ENCODE peak calls at places on chromosomes 5 and 9, in six cellular contexts. N is GM23248, S is cardiac fibroblast, T is fibroblast of the aortic adventitia, B is body of pancreas, P is choroid plexus epithelial cell. R is an unnamed sample.

GRCh38 chr9:92633879-92634278 is 36.1 kb downstream of the IPPK start:
- DNase-seq in N (no peak), S (no peak), T (no peak), B (no peak), P (no peak), R (no peak)

GRCh38 chr9:128136816-128137793 is 9.6 kb upstream of the PTGES2 start:
- DNase-seq in N (peak; percentile 53), S (peak; percentile 31), T (peak; percentile 58), B (no peak), P (peak; percentile 34), R (no peak)

GRCh38 chr9:87643778-87644570 is 81.9 kb upstream of the CTSL start:
- DNase-seq in N (no peak), S (no peak), T (no peak), B (no peak), P (no peak), R (no peak)

GRCh38 chr9:34163439-34163838 is 15.4 kb upstream of the UBAP1 start:
- DNase-seq in N (peak; percentile 77), S (peak; percentile 50), T (peak; percentile 60), B (no peak), P (peak; percentile 64), R (no peak)

GRCh38 chr5:57683036-57683600 is 200.5 kb upstream of the ACTBL2 start:
- DNase-seq in N (no peak), S (peak; percentile 45), T (peak; percentile 50), B (no peak), P (peak; percentile 52), R (no peak)

GRCh38 chr5:163489055-163489744 is 16.2 kb upstream of the MAT2B start:
- DNase-seq in N (peak; percentile 30), S (peak; percentile 57), T (peak; percentile 16), B (no peak), P (peak; percentile 48), R (no peak)

GRCh38 chr5:140372971-140373487 is 13.0 kb downstream of the SLC4A9 start:
- DNase-seq in N (peak; percentile 78), S (peak; percentile 92), T (peak; percentile 87), B (peak; percentile 74), P (peak; percentile 74), R (no peak)

GRCh38 chr5:92704590-92704989 is 876.4 kb downstream of the NR2F1-AS1 start:
- DNase-seq in N (peak; percentile 66), S (no peak), T (no peak), B (no peak), P (no peak), R (no peak)

GRCh38 chr9:134338394-134339182 is 12.3 kb downstream of the RXRA start:
- DNase-seq in N (no peak), S (no peak), T (no peak), B (peak; percentile 74), P (no peak), R (no peak)

DNA sequence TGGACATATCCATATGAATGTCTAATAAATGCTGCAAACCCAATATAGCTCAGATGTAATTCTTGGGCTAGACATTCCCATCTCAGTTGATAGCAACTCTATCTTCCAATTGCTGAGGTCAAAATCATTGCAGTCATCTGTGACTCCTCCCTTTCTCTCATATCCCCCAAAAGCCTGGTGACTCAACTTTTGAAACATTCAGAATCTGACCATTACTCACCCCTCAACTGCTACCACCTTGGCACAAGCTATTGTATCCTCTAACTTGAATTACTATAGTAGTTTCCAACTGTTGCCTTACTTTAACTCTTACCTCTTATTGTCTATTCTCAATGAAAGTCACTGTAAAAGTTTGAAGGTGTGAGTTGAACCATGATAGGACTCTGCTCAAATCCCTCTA is 600.1 kb upstream of the RGMB start:
- DNase-seq in N (peak; percentile 88), S (peak; percentile 12), T (peak; percentile 81), B (no peak), P (peak; percentile 41), R (no peak)
- H3K4me3 ChIP-seq in N (no peak overlapping the region), S (no peak overlapping the region), T (no peak overlapping the region), B (no peak overlapping the region), P (no peak overlapping the region), R (no peak overlapping the region)

GRCh38 chr5:113806823-113807222 is 293.3 kb downstream of the YTHDC2 start:
- DNase-seq in N (peak; percentile 62), S (peak; percentile 25), T (peak; percentile 1), B (no peak), P (no peak), R (no peak)
- H3K4me3 ChIP-seq in N (peak overlapping the region; percentile 45), S (no peak overlapping the region), T (no peak overlapping the region), B (no peak overlapping the region), P (no peak overlapping the region), R (no peak overlapping the region)

GRCh38 chr9:101485873-101486692 is 47.6 kb upstream of the RNF20 start:
- DNase-seq in N (peak; percentile 71), S (peak; percentile 2), T (peak; percentile 21), B (peak; percentile 54), P (peak; percentile 42), R (peak; percentile 4)

GRCh38 chr9:101484046-101484445 is 48.5 kb upstream of the ALDOB start:
- DNase-seq in N (no peak), S (no peak), T (no peak), B (no peak), P (no peak), R (no peak)

GRCh38 chr9:101486693-101487442 is 46.8 kb upstream of the RNF20 start:
- DNase-seq in N (peak; percentile 83), S (peak; percentile 17), T (peak; percentile 46), B (peak; percentile 68), P (peak; percentile 65), R (peak; percentile 6)

DNA sequence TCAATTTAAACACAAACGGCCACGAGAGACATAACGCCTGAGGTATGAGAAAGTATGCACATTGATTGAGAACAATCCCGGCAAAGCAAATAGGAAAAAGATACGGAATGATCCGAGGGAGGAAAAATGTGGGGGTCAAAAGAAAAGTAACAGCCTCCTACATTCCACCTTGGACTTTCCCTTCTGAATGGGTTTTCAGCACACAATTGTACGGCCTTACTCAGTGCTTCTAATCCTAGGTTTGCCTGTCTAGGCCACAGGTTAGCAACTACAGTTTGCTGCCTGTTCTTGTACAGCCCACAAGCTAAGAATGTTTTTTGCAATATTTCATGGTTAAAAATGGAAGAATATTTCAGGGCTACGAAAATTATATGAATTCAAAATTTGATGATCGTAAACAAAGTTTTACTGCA is 46.2 kb upstream of the RNF20 start:
- DNase-seq in N (no peak), S (no peak), T (no peak), B (no peak), P (no peak), R (no peak)
- H3K4me3 ChIP-seq in N (peak overlapping the region; percentile 88), S (no peak overlapping the region), T (peak overlapping the region; percentile 73), B (peak overlapping the region; percentile 64), P (peak overlapping the region; percentile 76), R (no peak overlapping the region)

GRCh38 chr9:27189426-27189825 is 80.4 kb downstream of the TEK start:
- DNase-seq in N (peak; percentile 18), S (no peak), T (peak; percentile 27), B (no peak), P (no peak), R (no peak)

GRCh38 chr9:27193886-27194285 is 84.9 kb downstream of the TEK start:
- DNase-seq in N (no peak), S (no peak), T (no peak), B (no peak), P (no peak), R (no peak)

GRCh38 chr9:27195191-27195590 is 86.2 kb downstream of the TEK start:
- DNase-seq in N (peak; percentile 12), S (no peak), T (no peak), B (no peak), P (peak; percentile 41), R (no peak)

GRCh38 chr9:27194401-27195091 is 85.5 kb downstream of the TEK start:
- DNase-seq in N (peak; percentile 91), S (peak; percentile 71), T (peak; percentile 49), B (no peak), P (peak; percentile 93), R (no peak)

DNA sequence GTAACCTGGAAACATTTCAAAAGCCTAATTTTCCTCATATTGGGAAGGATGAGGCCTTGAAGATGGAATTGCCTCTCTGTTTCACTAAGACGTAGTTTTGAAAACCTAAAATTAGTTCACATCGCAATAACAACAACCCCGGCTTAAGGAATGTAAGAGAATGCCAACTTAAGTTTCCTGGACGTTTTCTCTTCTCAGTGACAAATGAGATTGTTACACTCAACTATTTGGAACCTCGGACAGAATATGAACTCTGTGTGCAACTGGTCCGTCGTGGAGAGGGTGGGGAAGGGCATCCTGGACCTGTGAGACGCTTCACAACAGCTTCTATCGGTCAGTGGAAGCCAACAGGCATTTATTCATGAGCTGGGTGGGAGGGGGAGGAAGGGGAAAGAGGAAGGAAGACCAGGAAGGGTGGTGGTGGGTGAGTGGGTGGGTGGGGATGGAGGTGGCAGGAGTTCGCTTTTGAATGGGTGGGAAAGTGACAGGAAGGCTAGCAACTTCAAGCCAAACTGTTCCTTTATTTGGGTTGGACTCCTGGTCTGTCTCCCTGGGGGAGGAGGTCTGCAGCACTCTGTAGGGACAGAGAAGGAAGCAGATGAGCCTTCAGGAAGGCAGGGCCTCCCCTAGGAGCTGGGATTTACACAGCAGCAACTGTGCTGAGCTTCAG is 83.4 kb downstream of the TEK start:
- DNase-seq in N (no peak), S (peak; percentile 30), T (peak; percentile 49), B (no peak), P (no peak), R (no peak)
- H3K4me3 ChIP-seq in N (no peak overlapping the region), S (no peak overlapping the region), T (no peak overlapping the region), B (no peak overlapping the region), P (no peak overlapping the region), R (no peak overlapping the region)

DNA sequence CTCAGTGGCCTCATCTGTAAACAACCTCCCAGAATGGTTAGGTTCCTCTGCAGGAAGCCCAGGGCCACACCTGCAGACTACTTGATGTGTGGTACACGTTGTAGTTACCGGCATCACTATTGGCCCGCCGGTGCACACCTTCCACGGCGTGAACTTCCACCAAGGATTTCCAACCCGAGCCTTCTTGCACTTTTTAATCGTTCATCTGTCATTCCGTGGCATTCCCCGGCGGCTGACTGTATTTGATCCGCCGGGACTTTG is 5.3 kb upstream of the TRIM41 start:
- DNase-seq in N (no peak), S (no peak), T (no peak), B (no peak), P (no peak), R (no peak)
- H3K4me3 ChIP-seq in N (peak overlapping the region; percentile 52), S (peak overlapping the region; percentile 39), T (peak overlapping the region; percentile 52), B (no peak overlapping the region), P (peak overlapping the region; percentile 49), R (peak overlapping the region; percentile 51)

DNA sequence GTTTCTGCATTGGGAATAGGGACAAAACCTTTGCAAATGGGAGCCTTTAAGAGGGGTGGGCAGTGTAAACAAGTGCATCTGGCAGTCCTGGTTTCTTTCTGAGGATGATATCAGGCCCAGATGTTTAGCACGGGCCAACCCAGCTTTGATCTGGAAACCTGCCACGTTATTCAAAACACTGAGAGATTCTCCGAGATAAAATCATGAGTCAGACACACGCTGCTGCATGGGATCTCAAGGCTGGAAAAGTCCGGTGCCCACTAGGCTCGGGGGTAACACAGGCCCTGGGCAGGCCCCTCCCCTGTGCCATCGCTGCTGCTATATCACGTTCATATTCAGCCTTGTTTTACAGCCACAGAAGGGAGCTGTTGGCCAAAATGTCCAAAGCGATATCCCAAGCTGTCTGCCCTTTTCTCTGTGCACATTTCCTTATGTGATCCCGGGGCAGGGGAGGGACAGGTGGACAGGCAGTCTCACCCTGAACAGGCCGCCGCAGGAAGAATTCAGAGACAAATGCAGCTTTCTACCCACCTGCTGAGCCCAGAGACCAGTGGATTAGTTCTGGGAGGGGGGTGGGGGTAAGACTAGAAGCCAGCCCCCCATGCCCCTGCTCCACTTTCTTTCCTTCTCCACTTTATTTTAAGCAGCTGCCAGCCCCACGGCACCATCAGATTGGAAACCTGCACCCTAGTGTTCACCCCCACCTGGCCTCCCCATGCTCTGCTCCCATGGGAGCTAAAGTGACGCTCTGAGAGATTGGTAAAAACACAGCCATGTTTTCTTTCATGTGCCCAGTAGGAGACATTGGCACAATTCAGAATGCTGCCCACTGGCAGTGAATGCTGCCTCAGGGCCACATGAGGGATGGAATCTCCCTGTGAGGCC is 63.1 kb downstream of the TMOD1 start:
- DNase-seq in N (peak; percentile 71), S (peak; percentile 46), T (peak; percentile 83), B (peak; percentile 36), P (peak; percentile 57), R (no peak)
- H3K4me3 ChIP-seq in N (no peak overlapping the region), S (no peak overlapping the region), T (no peak overlapping the region), B (no peak overlapping the region), P (no peak overlapping the region), R (no peak overlapping the region)

R was measured in GM06990.